ENCODE peak calls at places on chromosomes 4 and X, in nine cellular contexts. One of them, this sample, is unnamed. For H3K4me1, the result is how much of the 10 kb centered on the place peaks cover.

GRCh38 chr4:53717064-53717549 is 125.8 kb upstream of the LNX1 start:
- DNase-seq in uterus: no peak
- DNase-seq in A673: no peak
- DNase-seq in endodermal cell: no peak
- DNase-seq in body of pancreas: no peak
- DNase-seq in IMR-90: peak
- DNase-seq in transverse colon: no peak
- DNase-seq in heart right ventricle: no peak
- DNase-seq in H9: no peak
- DNase-seq in this sample: no peak

GRCh38 chr4:121784975-121785374 is 16.1 kb upstream of the EXOSC9 start:
- DNase-seq in A673: peak
- DNase-seq in heart right ventricle: peak
- DNase-seq in H9: no peak
- DNase-seq in transverse colon: no peak
- DNase-seq in uterus: no peak
- DNase-seq in endodermal cell: no peak
- DNase-seq in body of pancreas: no peak
- DNase-seq in IMR-90: peak
- DNase-seq in this sample: no peak

GRCh38 chrX:145881175-145881867 is 63.7 kb downstream of the SLITRK2 start:
- DNase-seq in heart right ventricle: no peak
- DNase-seq in H9: peak
- DNase-seq in uterus: no peak
- DNase-seq in IMR-90: no peak
- DNase-seq in endodermal cell: peak
- DNase-seq in body of pancreas: no peak
- DNase-seq in A673: no peak
- DNase-seq in transverse colon: no peak
- DNase-seq in this sample: no peak

GRCh38 chr4:20337261-20337664 is 85.6 kb downstream of the SLIT2 start:
- DNase-seq in body of pancreas: no peak
- DNase-seq in H9: no peak
- DNase-seq in endodermal cell: peak
- DNase-seq in transverse colon: no peak
- DNase-seq in IMR-90: peak
- DNase-seq in uterus: no peak
- DNase-seq in A673: peak
- DNase-seq in heart right ventricle: no peak
- DNase-seq in this sample: no peak

GRCh38 chr4:116358633-116359222 is 726.6 kb downstream of the TRAM1L1 start:
- DNase-seq in endodermal cell: peak
- DNase-seq in heart right ventricle: peak
- DNase-seq in IMR-90: peak
- DNase-seq in A673: peak
- DNase-seq in H9: peak
- DNase-seq in uterus: no peak
- DNase-seq in transverse colon: peak
- DNase-seq in body of pancreas: peak
- DNase-seq in this sample: peak

GRCh38 chr4:2333356-2333841 is 71.5 kb upstream of the MXD4 start:
- DNase-seq in H9: no peak
- DNase-seq in IMR-90: no peak
- DNase-seq in body of pancreas: no peak
- DNase-seq in A673: no peak
- DNase-seq in endodermal cell: peak
- DNase-seq in uterus: no peak
- DNase-seq in transverse colon: peak
- DNase-seq in heart right ventricle: no peak
- DNase-seq in this sample: peak

GRCh38 chr4:38980903-38981676 is 51.1 kb downstream of the TMEM156 start:
- DNase-seq in transverse colon: no peak
- DNase-seq in endodermal cell: no peak
- DNase-seq in heart right ventricle: no peak
- DNase-seq in H9: no peak
- DNase-seq in A673: peak
- DNase-seq in IMR-90: peak
- DNase-seq in body of pancreas: no peak
- DNase-seq in uterus: no peak
- DNase-seq in this sample: no peak

GRCh38 chrX:153669174-153669890 is 4.3 kb downstream of the PNCK start:
- DNase-seq in transverse colon: no peak
- DNase-seq in H9: peak
- DNase-seq in uterus: no peak
- DNase-seq in body of pancreas: no peak
- DNase-seq in heart right ventricle: no peak
- DNase-seq in A673: peak
- DNase-seq in endodermal cell: peak
- DNase-seq in IMR-90: no peak
- DNase-seq in this sample: no peak

GRCh38 chr4:4670869-4671268 is 129.0 kb upstream of the STX18 start:
- DNase-seq in A673: no peak
- DNase-seq in uterus: no peak
- DNase-seq in heart right ventricle: no peak
- DNase-seq in transverse colon: no peak
- DNase-seq in endodermal cell: peak
- DNase-seq in H9: peak
- DNase-seq in body of pancreas: no peak
- DNase-seq in IMR-90: no peak
- DNase-seq in this sample: no peak

GRCh38 chr4:137421796-137422195 is 110.5 kb downstream of the PCDH18 start:
- DNase-seq in transverse colon: no peak
- DNase-seq in heart right ventricle: no peak
- DNase-seq in IMR-90: peak
- DNase-seq in body of pancreas: no peak
- DNase-seq in endodermal cell: no peak
- DNase-seq in H9: no peak
- DNase-seq in A673: no peak
- DNase-seq in uterus: no peak
- DNase-seq in this sample: no peak
- H3K4me1 ChIP-seq in transverse colon: under half
- H3K4me1 ChIP-seq in heart right ventricle: under half
- H3K4me1 ChIP-seq in IMR-90: under half
- H3K4me1 ChIP-seq in body of pancreas: under half
- H3K4me1 ChIP-seq in endodermal cell: under half
- H3K4me1 ChIP-seq in H9: under half
- H3K4me1 ChIP-seq in A673: under half
- H3K4me1 ChIP-seq in uterus: under half
- H3K4me1 ChIP-seq in this sample: under half

GRCh38 chr4:40196260-40196659 is 571 bp upstream of the RHOH start:
- DNase-seq in uterus: no peak
- DNase-seq in H9: no peak
- DNase-seq in IMR-90: no peak
- DNase-seq in A673: no peak
- DNase-seq in transverse colon: no peak
- DNase-seq in body of pancreas: no peak
- DNase-seq in heart right ventricle: no peak
- DNase-seq in endodermal cell: no peak
- DNase-seq in this sample: no peak
- H3K27ac ChIP-seq in uterus: no peak
- H3K27ac ChIP-seq in H9: peak
- H3K27ac ChIP-seq in IMR-90: no peak
- H3K27ac ChIP-seq in A673: peak
- H3K27ac ChIP-seq in transverse colon: peak
- H3K27ac ChIP-seq in body of pancreas: no peak
- H3K27ac ChIP-seq in heart right ventricle: no peak
- H3K27ac ChIP-seq in endodermal cell: no peak
- H3K27ac ChIP-seq in this sample: no peak

DNA sequence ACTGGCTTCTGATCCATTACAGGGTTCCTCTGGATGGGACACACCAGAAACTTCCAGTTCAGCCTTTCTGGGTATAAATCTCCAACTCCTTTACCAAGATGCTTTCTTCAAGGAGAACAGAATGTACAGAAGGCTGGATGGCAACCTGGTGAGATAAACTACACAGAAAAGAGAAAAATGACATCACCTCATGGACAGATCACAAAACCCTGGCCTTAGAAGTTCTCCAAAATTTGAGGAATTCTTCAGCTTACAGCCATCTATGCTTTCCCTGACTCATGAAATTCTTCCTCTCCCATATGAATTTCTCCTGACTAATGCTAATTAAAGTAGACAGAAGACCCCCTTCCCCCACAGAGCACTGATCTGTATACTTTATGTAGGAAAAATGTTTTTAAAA is 345.4 kb downstream of the STIM2 start:
- DNase-seq in IMR-90: no peak
- DNase-seq in heart right ventricle: no peak
- DNase-seq in A673: no peak
- DNase-seq in body of pancreas: no peak
- DNase-seq in H9: no peak
- DNase-seq in endodermal cell: no peak
- DNase-seq in uterus: no peak
- DNase-seq in transverse colon: no peak
- DNase-seq in this sample: no peak
- TF ChIP-seq CTCF in IMR-90: no peak
- TF ChIP-seq CTCF in heart right ventricle: no peak
- TF ChIP-seq CTCF in A673: no peak
- TF ChIP-seq CTCF in body of pancreas: no peak
- TF ChIP-seq CTCF in H9: no peak
- TF ChIP-seq CTCF in endodermal cell: no peak
- TF ChIP-seq CTCF in uterus: no peak
- TF ChIP-seq CTCF in transverse colon: no peak
- TF ChIP-seq CTCF in this sample: no peak

GRCh38 chr4:86970447-86971354 is 35.9 kb downstream of the AFF1 start:
- DNase-seq in uterus: no peak
- DNase-seq in H9: no peak
- DNase-seq in A673: no peak
- DNase-seq in transverse colon: no peak
- DNase-seq in endodermal cell: no peak
- DNase-seq in IMR-90: no peak
- DNase-seq in heart right ventricle: no peak
- DNase-seq in body of pancreas: no peak
- DNase-seq in this sample: no peak
- H3K4me1 ChIP-seq in uterus: under half
- H3K4me1 ChIP-seq in H9: under half
- H3K4me1 ChIP-seq in A673: half or more
- H3K4me1 ChIP-seq in transverse colon: under half
- H3K4me1 ChIP-seq in endodermal cell: under half
- H3K4me1 ChIP-seq in IMR-90: under half
- H3K4me1 ChIP-seq in heart right ventricle: under half
- H3K4me1 ChIP-seq in body of pancreas: half or more
- H3K4me1 ChIP-seq in this sample: under half

GRCh38 chr4:85807247-85807915 is 332.4 kb downstream of the ARHGAP24 start:
- DNase-seq in body of pancreas: no peak
- DNase-seq in IMR-90: no peak
- DNase-seq in H9: no peak
- DNase-seq in uterus: no peak
- DNase-seq in heart right ventricle: peak
- DNase-seq in transverse colon: no peak
- DNase-seq in endodermal cell: no peak
- DNase-seq in A673: no peak
- DNase-seq in this sample: no peak

GRCh38 chr4:85812776-85813175 is 337.8 kb downstream of the ARHGAP24 start:
- DNase-seq in H9: no peak
- DNase-seq in body of pancreas: no peak
- DNase-seq in endodermal cell: no peak
- DNase-seq in heart right ventricle: no peak
- DNase-seq in transverse colon: no peak
- DNase-seq in A673: no peak
- DNase-seq in IMR-90: peak
- DNase-seq in uterus: no peak
- DNase-seq in this sample: no peak

GRCh38 chr4:85806346-85806745 is 331.4 kb downstream of the ARHGAP24 start:
- DNase-seq in H9: no peak
- DNase-seq in heart right ventricle: no peak
- DNase-seq in A673: no peak
- DNase-seq in transverse colon: no peak
- DNase-seq in IMR-90: no peak
- DNase-seq in body of pancreas: no peak
- DNase-seq in endodermal cell: no peak
- DNase-seq in uterus: no peak
- DNase-seq in this sample: no peak

GRCh38 chr4:85808104-85808503 is 333.2 kb downstream of the ARHGAP24 start:
- DNase-seq in endodermal cell: no peak
- DNase-seq in IMR-90: no peak
- DNase-seq in transverse colon: no peak
- DNase-seq in body of pancreas: no peak
- DNase-seq in A673: no peak
- DNase-seq in uterus: no peak
- DNase-seq in H9: no peak
- DNase-seq in heart right ventricle: no peak
- DNase-seq in this sample: no peak

DNA sequence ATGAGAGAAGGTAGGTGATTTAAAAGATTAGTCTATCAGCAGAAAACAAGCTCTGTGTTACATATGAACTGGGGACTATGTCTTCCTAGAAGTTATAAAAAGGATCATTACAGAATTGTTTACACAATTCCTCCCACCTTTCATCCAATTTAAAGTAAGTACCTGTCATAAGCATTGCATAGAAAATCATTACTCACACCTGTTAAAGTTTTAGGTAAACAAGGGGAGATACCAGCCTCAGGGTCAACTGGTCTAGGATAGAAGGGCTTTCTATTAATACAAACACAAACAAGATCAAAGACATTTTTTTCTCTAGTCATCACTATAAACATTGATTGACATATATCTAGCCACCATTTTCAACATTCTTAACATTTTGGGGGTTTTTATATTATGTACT is 333.9 kb downstream of the ARHGAP24 start:
- DNase-seq in transverse colon: no peak
- DNase-seq in A673: no peak
- DNase-seq in H9: no peak
- DNase-seq in endodermal cell: no peak
- DNase-seq in heart right ventricle: no peak
- DNase-seq in uterus: no peak
- DNase-seq in body of pancreas: no peak
- DNase-seq in IMR-90: no peak
- DNase-seq in this sample: no peak
- H3K27ac ChIP-seq in transverse colon: no peak
- H3K27ac ChIP-seq in A673: no peak
- H3K27ac ChIP-seq in H9: no peak
- H3K27ac ChIP-seq in endodermal cell: no peak
- H3K27ac ChIP-seq in heart right ventricle: peak
- H3K27ac ChIP-seq in uterus: no peak
- H3K27ac ChIP-seq in body of pancreas: no peak
- H3K27ac ChIP-seq in IMR-90: no peak
- H3K27ac ChIP-seq in this sample: no peak

DNA sequence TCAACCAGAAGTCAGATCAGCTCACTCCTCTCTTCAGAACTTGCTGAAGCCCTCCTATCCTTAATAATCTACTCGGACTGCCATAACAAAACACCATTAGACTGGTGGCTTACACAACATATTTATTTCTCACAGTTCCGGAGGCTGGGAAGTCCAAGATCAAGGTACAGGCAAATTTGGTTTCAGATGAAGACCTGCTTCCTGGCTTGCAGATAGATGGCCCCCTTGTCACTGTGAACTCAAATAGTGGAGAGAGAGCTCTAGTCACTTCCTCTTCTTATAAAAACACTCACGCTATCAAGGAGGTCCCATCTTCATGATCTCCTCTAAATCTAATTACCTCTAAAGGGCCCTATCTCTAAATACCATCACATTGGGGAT is 125.1 kb downstream of the CAMK2D start:
- DNase-seq in body of pancreas: no peak
- DNase-seq in A673: no peak
- DNase-seq in transverse colon: no peak
- DNase-seq in H9: no peak
- DNase-seq in heart right ventricle: no peak
- DNase-seq in uterus: no peak
- DNase-seq in endodermal cell: no peak
- DNase-seq in IMR-90: no peak
- DNase-seq in this sample: no peak
- TF ChIP-seq CTCF in body of pancreas: no peak
- TF ChIP-seq CTCF in A673: peak
- TF ChIP-seq CTCF in transverse colon: no peak
- TF ChIP-seq CTCF in H9: no peak
- TF ChIP-seq CTCF in heart right ventricle: peak
- TF ChIP-seq CTCF in uterus: no peak
- TF ChIP-seq CTCF in endodermal cell: peak
- TF ChIP-seq CTCF in IMR-90: no peak
- TF ChIP-seq CTCF in this sample: no peak